ENCODE peak calls at places on chromosomes 3 and 15, in eight cellular contexts. One of them, this sample, is unnamed.

GRCh38 chr15:44554934-44555723 is 18.2 kb downstream of the EIF3J start:
- DNase-seq in psoas muscle: no peak
- DNase-seq in GM23338: no peak
- DNase-seq in lower lobe of right lung: no peak
- DNase-seq in ascending aorta: no peak
- DNase-seq in mammary epithelial cell: no peak
- DNase-seq in fibroblast of lung: no peak
- DNase-seq in dorsolateral prefrontal cortex: no peak
- DNase-seq in this sample: peak

GRCh38 chr3:126554560-126555525 is 3.9 kb downstream of the C3orf22 start:
- DNase-seq in dorsolateral prefrontal cortex: peak
- DNase-seq in lower lobe of right lung: peak
- DNase-seq in GM23338: no peak
- DNase-seq in fibroblast of lung: no peak
- DNase-seq in ascending aorta: peak
- DNase-seq in mammary epithelial cell: no peak
- DNase-seq in psoas muscle: no peak
- DNase-seq in this sample: peak

GRCh38 chr15:52337198-52337853 is 41.7 kb upstream of the MYO5C start:
- DNase-seq in fibroblast of lung: peak
- DNase-seq in ascending aorta: no peak
- DNase-seq in psoas muscle: no peak
- DNase-seq in lower lobe of right lung: no peak
- DNase-seq in mammary epithelial cell: peak
- DNase-seq in GM23338: peak
- DNase-seq in dorsolateral prefrontal cortex: no peak
- DNase-seq in this sample: peak

GRCh38 chr3:125116311-125117069 is 60.7 kb upstream of the HEG1 start:
- DNase-seq in fibroblast of lung: peak
- DNase-seq in lower lobe of right lung: no peak
- DNase-seq in dorsolateral prefrontal cortex: no peak
- DNase-seq in mammary epithelial cell: peak
- DNase-seq in ascending aorta: peak
- DNase-seq in psoas muscle: no peak
- DNase-seq in GM23338: no peak
- DNase-seq in this sample: peak

GRCh38 chr15:74173545-74174215 is at the start of gene ISLR:
- DNase-seq in dorsolateral prefrontal cortex: peak
- DNase-seq in fibroblast of lung: peak
- DNase-seq in GM23338: peak
- DNase-seq in lower lobe of right lung: peak
- DNase-seq in psoas muscle: no peak
- DNase-seq in ascending aorta: no peak
- DNase-seq in mammary epithelial cell: no peak
- DNase-seq in this sample: peak

GRCh38 chr3:94616833-94617232 is 554.0 kb downstream of the NSUN3 start:
- DNase-seq in GM23338: no peak
- DNase-seq in psoas muscle: no peak
- DNase-seq in mammary epithelial cell: peak
- DNase-seq in fibroblast of lung: no peak
- DNase-seq in lower lobe of right lung: no peak
- DNase-seq in dorsolateral prefrontal cortex: no peak
- DNase-seq in ascending aorta: no peak
- DNase-seq in this sample: no peak

GRCh38 chr15:86595741-86596140 is 516.1 kb downstream of the AGBL1 start:
- DNase-seq in dorsolateral prefrontal cortex: no peak
- DNase-seq in ascending aorta: no peak
- DNase-seq in psoas muscle: no peak
- DNase-seq in GM23338: no peak
- DNase-seq in lower lobe of right lung: no peak
- DNase-seq in mammary epithelial cell: peak
- DNase-seq in fibroblast of lung: no peak
- DNase-seq in this sample: no peak

GRCh38 chr3:146550743-146551510 is 6.5 kb upstream of the PLSCR1 start:
- DNase-seq in fibroblast of lung: peak
- DNase-seq in mammary epithelial cell: peak
- DNase-seq in psoas muscle: no peak
- DNase-seq in dorsolateral prefrontal cortex: no peak
- DNase-seq in GM23338: no peak
- DNase-seq in lower lobe of right lung: no peak
- DNase-seq in ascending aorta: no peak
- DNase-seq in this sample: peak

GRCh38 chr15:68326711-68327412 is 49.3 kb downstream of the FEM1B start:
- DNase-seq in ascending aorta: no peak
- DNase-seq in dorsolateral prefrontal cortex: no peak
- DNase-seq in lower lobe of right lung: no peak
- DNase-seq in fibroblast of lung: no peak
- DNase-seq in mammary epithelial cell: no peak
- DNase-seq in psoas muscle: no peak
- DNase-seq in GM23338: no peak
- DNase-seq in this sample: no peak

GRCh38 chr3:150265305-150265704 is 142.8 kb upstream of the TSC22D2 start:
- DNase-seq in psoas muscle: no peak
- DNase-seq in dorsolateral prefrontal cortex: no peak
- DNase-seq in lower lobe of right lung: no peak
- DNase-seq in GM23338: no peak
- DNase-seq in ascending aorta: no peak
- DNase-seq in fibroblast of lung: no peak
- DNase-seq in mammary epithelial cell: no peak
- DNase-seq in this sample: no peak

GRCh38 chr15:92989469-92989868 is 89.3 kb downstream of the CHD2 start:
- DNase-seq in dorsolateral prefrontal cortex: no peak
- DNase-seq in ascending aorta: no peak
- DNase-seq in fibroblast of lung: no peak
- DNase-seq in GM23338: no peak
- DNase-seq in psoas muscle: no peak
- DNase-seq in mammary epithelial cell: no peak
- DNase-seq in lower lobe of right lung: no peak
- DNase-seq in this sample: no peak

GRCh38 chr15:40239671-40240618 is 1.1 kb downstream of the PAK6 start:
- DNase-seq in psoas muscle: no peak
- DNase-seq in mammary epithelial cell: peak
- DNase-seq in ascending aorta: no peak
- DNase-seq in dorsolateral prefrontal cortex: no peak
- DNase-seq in GM23338: peak
- DNase-seq in fibroblast of lung: no peak
- DNase-seq in lower lobe of right lung: no peak
- DNase-seq in this sample: peak

GRCh38 chr3:59056706-59057105 is 6.9 kb upstream of the CFAP20DC start:
- DNase-seq in mammary epithelial cell: peak
- DNase-seq in psoas muscle: no peak
- DNase-seq in dorsolateral prefrontal cortex: no peak
- DNase-seq in GM23338: no peak
- DNase-seq in fibroblast of lung: no peak
- DNase-seq in lower lobe of right lung: no peak
- DNase-seq in ascending aorta: no peak
- DNase-seq in this sample: peak

GRCh38 chr3:179744667-179745066 is 91.8 kb downstream of the USP13 start:
- DNase-seq in GM23338: no peak
- DNase-seq in fibroblast of lung: no peak
- DNase-seq in psoas muscle: no peak
- DNase-seq in lower lobe of right lung: no peak
- DNase-seq in ascending aorta: no peak
- DNase-seq in mammary epithelial cell: no peak
- DNase-seq in dorsolateral prefrontal cortex: no peak
- DNase-seq in this sample: no peak

GRCh38 chr3:30548605-30549004 is 57.8 kb upstream of the TGFBR2 start:
- DNase-seq in GM23338: peak
- DNase-seq in mammary epithelial cell: peak
- DNase-seq in lower lobe of right lung: no peak
- DNase-seq in fibroblast of lung: no peak
- DNase-seq in ascending aorta: no peak
- DNase-seq in dorsolateral prefrontal cortex: no peak
- DNase-seq in psoas muscle: no peak
- DNase-seq in this sample: no peak

GRCh38 chr3:127426444-127427168 is 138.8 kb upstream of the PRR20G start:
- DNase-seq in ascending aorta: peak
- DNase-seq in GM23338: no peak
- DNase-seq in psoas muscle: no peak
- DNase-seq in fibroblast of lung: no peak
- DNase-seq in mammary epithelial cell: no peak
- DNase-seq in lower lobe of right lung: no peak
- DNase-seq in dorsolateral prefrontal cortex: no peak
- DNase-seq in this sample: no peak

GRCh38 chr3:153052096-153052460 is 109.9 kb upstream of the RAP2B start:
- DNase-seq in fibroblast of lung: peak
- DNase-seq in dorsolateral prefrontal cortex: no peak
- DNase-seq in ascending aorta: peak
- DNase-seq in GM23338: no peak
- DNase-seq in mammary epithelial cell: peak
- DNase-seq in psoas muscle: no peak
- DNase-seq in lower lobe of right lung: no peak
- DNase-seq in this sample: peak

GRCh38 chr3:142459096-142459495 is 11.3 kb upstream of the XRN1 start:
- DNase-seq in lower lobe of right lung: no peak
- DNase-seq in ascending aorta: no peak
- DNase-seq in psoas muscle: no peak
- DNase-seq in GM23338: no peak
- DNase-seq in dorsolateral prefrontal cortex: no peak
- DNase-seq in mammary epithelial cell: no peak
- DNase-seq in fibroblast of lung: no peak
- DNase-seq in this sample: no peak

GRCh38 chr3:174951023-174951422 is 91.9 kb downstream of the NAALADL2 start:
- DNase-seq in dorsolateral prefrontal cortex: no peak
- DNase-seq in ascending aorta: no peak
- DNase-seq in fibroblast of lung: peak
- DNase-seq in lower lobe of right lung: no peak
- DNase-seq in mammary epithelial cell: peak
- DNase-seq in psoas muscle: no peak
- DNase-seq in GM23338: no peak
- DNase-seq in this sample: peak

GRCh38 chr15:60590935-60591490 is 112.1 kb upstream of the ICE2 start:
- DNase-seq in GM23338: peak
- DNase-seq in lower lobe of right lung: peak
- DNase-seq in dorsolateral prefrontal cortex: peak
- DNase-seq in mammary epithelial cell: no peak
- DNase-seq in fibroblast of lung: peak
- DNase-seq in psoas muscle: peak
- DNase-seq in ascending aorta: peak
- DNase-seq in this sample: peak

GRCh38 chr15:75749820-75750219 is 37.2 kb upstream of the CSPG4 start:
- DNase-seq in ascending aorta: peak
- DNase-seq in mammary epithelial cell: no peak
- DNase-seq in lower lobe of right lung: no peak
- DNase-seq in fibroblast of lung: no peak
- DNase-seq in GM23338: no peak
- DNase-seq in psoas muscle: no peak
- DNase-seq in dorsolateral prefrontal cortex: no peak
- DNase-seq in this sample: no peak

GRCh38 chr3:52123106-52123708 is 31.0 kb downstream of the POC1A start:
- DNase-seq in fibroblast of lung: peak
- DNase-seq in ascending aorta: peak
- DNase-seq in mammary epithelial cell: peak
- DNase-seq in lower lobe of right lung: peak
- DNase-seq in psoas muscle: peak
- DNase-seq in GM23338: peak
- DNase-seq in dorsolateral prefrontal cortex: peak
- DNase-seq in this sample: peak

GRCh38 chr3:192444096-192444790 is 283.1 kb downstream of the FGF12 start:
- DNase-seq in ascending aorta: peak
- DNase-seq in dorsolateral prefrontal cortex: peak
- DNase-seq in mammary epithelial cell: peak
- DNase-seq in psoas muscle: peak
- DNase-seq in fibroblast of lung: peak
- DNase-seq in lower lobe of right lung: peak
- DNase-seq in GM23338: peak
- DNase-seq in this sample: peak

GRCh38 chr3:46538803-46539442 is 27.2 kb downstream of the LRRC2 start:
- DNase-seq in mammary epithelial cell: no peak
- DNase-seq in ascending aorta: peak
- DNase-seq in fibroblast of lung: peak
- DNase-seq in dorsolateral prefrontal cortex: no peak
- DNase-seq in GM23338: no peak
- DNase-seq in lower lobe of right lung: peak
- DNase-seq in psoas muscle: peak
- DNase-seq in this sample: peak
- TF ChIP-seq CTCF in mammary epithelial cell: no peak
- TF ChIP-seq CTCF in ascending aorta: no peak
- TF ChIP-seq CTCF in fibroblast of lung: no peak
- TF ChIP-seq CTCF in dorsolateral prefrontal cortex: no peak
- TF ChIP-seq CTCF in GM23338: no peak
- TF ChIP-seq CTCF in lower lobe of right lung: no peak
- TF ChIP-seq CTCF in psoas muscle: no peak
- TF ChIP-seq CTCF in this sample: no peak

GRCh38 chr3:189950258-189950657 is 170.4 kb downstream of the P3H2 start:
- DNase-seq in GM23338: no peak
- DNase-seq in ascending aorta: no peak
- DNase-seq in lower lobe of right lung: no peak
- DNase-seq in fibroblast of lung: no peak
- DNase-seq in psoas muscle: no peak
- DNase-seq in dorsolateral prefrontal cortex: no peak
- DNase-seq in mammary epithelial cell: peak
- DNase-seq in this sample: no peak
- H3K27ac ChIP-seq in GM23338: no peak
- H3K27ac ChIP-seq in ascending aorta: no peak
- H3K27ac ChIP-seq in lower lobe of right lung: no peak
- H3K27ac ChIP-seq in fibroblast of lung: no peak
- H3K27ac ChIP-seq in psoas muscle: no peak
- H3K27ac ChIP-seq in dorsolateral prefrontal cortex: no peak
- H3K27ac ChIP-seq in mammary epithelial cell: peak
- H3K27ac ChIP-seq in this sample: no peak

GRCh38 chr3:171277456-171278406 is 182.5 kb downstream of the TNIK start:
- DNase-seq in fibroblast of lung: no peak
- DNase-seq in ascending aorta: no peak
- DNase-seq in mammary epithelial cell: no peak
- DNase-seq in psoas muscle: no peak
- DNase-seq in dorsolateral prefrontal cortex: no peak
- DNase-seq in GM23338: peak
- DNase-seq in lower lobe of right lung: no peak
- DNase-seq in this sample: no peak
- TF ChIP-seq CTCF in fibroblast of lung: no peak
- TF ChIP-seq CTCF in ascending aorta: no peak
- TF ChIP-seq CTCF in mammary epithelial cell: no peak
- TF ChIP-seq CTCF in psoas muscle: no peak
- TF ChIP-seq CTCF in dorsolateral prefrontal cortex: no peak
- TF ChIP-seq CTCF in GM23338: no peak
- TF ChIP-seq CTCF in lower lobe of right lung: no peak
- TF ChIP-seq CTCF in this sample: no peak

DNA sequence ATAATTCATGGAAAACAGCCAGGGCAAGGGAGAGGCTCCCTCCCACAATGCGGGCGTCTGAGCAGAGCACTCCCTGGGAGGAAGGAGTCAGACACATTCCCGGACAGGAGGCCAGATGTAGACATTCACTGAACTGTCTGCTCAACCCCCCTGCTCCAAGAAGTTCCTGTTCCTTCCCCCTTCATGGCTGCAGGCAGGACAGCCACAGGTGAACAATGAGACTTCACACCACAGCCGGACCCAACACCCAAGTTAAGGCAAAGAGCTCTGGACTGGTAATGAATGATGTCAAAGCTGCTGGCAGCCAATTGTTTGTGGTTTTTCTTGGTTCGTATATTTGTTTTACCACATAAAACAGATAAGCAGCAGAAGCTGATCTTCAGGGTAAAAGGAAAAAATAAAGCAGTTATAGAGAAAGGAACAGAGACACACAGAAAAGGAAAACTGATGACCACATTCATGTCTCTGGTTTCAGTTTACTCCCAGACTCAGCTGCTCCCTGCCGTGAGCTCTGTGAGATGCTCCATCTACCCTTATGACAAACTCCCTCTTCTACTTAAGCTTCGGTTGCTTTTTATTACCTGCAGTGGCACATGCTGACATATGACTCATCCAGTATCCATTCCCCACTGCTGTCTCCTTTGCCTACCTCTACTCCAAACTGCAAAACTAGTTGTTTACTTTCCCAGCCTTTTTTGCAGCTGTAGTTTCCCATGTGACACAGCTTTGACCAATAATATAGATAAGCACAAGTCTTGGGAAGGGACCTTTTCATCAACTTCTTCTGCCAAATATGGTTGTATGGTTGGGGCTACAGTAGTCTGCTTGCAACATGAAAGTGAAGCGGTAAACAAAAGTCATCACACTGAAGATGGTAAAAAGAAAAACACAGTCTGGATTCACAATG is 33.1 kb downstream of the DZIP1L start:
- DNase-seq in dorsolateral prefrontal cortex: no peak
- DNase-seq in GM23338: no peak
- DNase-seq in mammary epithelial cell: peak
- DNase-seq in fibroblast of lung: peak
- DNase-seq in lower lobe of right lung: no peak
- DNase-seq in psoas muscle: no peak
- DNase-seq in ascending aorta: no peak
- DNase-seq in this sample: no peak
- H3K27ac ChIP-seq in dorsolateral prefrontal cortex: no peak
- H3K27ac ChIP-seq in GM23338: no peak
- H3K27ac ChIP-seq in mammary epithelial cell: peak
- H3K27ac ChIP-seq in fibroblast of lung: peak
- H3K27ac ChIP-seq in lower lobe of right lung: no peak
- H3K27ac ChIP-seq in psoas muscle: no peak
- H3K27ac ChIP-seq in ascending aorta: no peak
- H3K27ac ChIP-seq in this sample: peak

This sample was measured in osteoblast.